ENCODE peak calls at places on chromosomes 4 and X, in seven cellular contexts. K is A549, U is WERI-Rb-1, Q is endothelial cell of umbilical vein, X is right lobe of liver, N is testis, B is fibroblast of lung. V is an unnamed sample.

GRCh38 chr4:40681600-40682297 is 52.1 kb upstream of the RBM47 start:
- DNase-seq in Q (no peak), K (no peak), X (no peak), N (no peak), U (peak; percentile 26), B (no peak), V (no peak)

GRCh38 chr4:127622923-127623754 is 9.6 kb upstream of the INTU start:
- DNase-seq in U (no peak), B (peak; percentile 40), N (peak; percentile 43), K (peak; percentile 71), Q (peak; percentile 57), X (peak; percentile 57), V (peak; percentile 34)

GRCh38 chr4:127632420-127633403 is at the start of gene INTU:
- DNase-seq in X (peak; percentile 94), B (peak; percentile 96), Q (peak; percentile 97), U (peak; percentile 96), N (peak; percentile 99), K (peak; percentile 91), V (peak; percentile 94)

GRCh38 chrX:70505451-70505841 is 60.8 kb downstream of the DLG3 start:
- DNase-seq in B (no peak), K (no peak), U (peak; percentile 44), X (no peak), N (no peak), Q (no peak), V (no peak)

GRCh38 chrX:18872621-18873020 is 111.3 kb downstream of the PHKA2 start:
- DNase-seq in Q (no peak), K (no peak), U (no peak), B (no peak), X (no peak), N (no peak), V (no peak)

GRCh38 chrX:134718329-134719317 is 60.4 kb upstream of the PLAC1 start:
- DNase-seq in B (peak; percentile 89), K (peak; percentile 95), N (no peak), Q (peak; percentile 94), U (peak; percentile 74), X (no peak), V (peak; percentile 14)

GRCh38 chr4:153393397-153393796 is 48.9 kb downstream of the MND1 start:
- DNase-seq in B (peak; percentile 79), K (peak; percentile 14), N (no peak), X (no peak), Q (no peak), U (no peak), V (no peak)

GRCh38 chr4:85953651-85954018 is 406.2 kb downstream of the MAPK10 start:
- DNase-seq in Q (peak; percentile 63), B (peak; percentile 51), U (no peak), N (no peak), K (peak; percentile 74), X (no peak), V (no peak)

GRCh38 chrX:24391843-24392242 is 31.4 kb downstream of the SUPT20HL1 start:
- DNase-seq in K (no peak), B (no peak), X (no peak), N (no peak), Q (no peak), U (no peak), V (peak; percentile 7)

GRCh38 chr4:168151313-168151712 is 59.0 kb downstream of the ANXA10 start:
- DNase-seq in N (no peak), B (no peak), X (no peak), U (no peak), K (no peak), Q (no peak), V (no peak)

GRCh38 chrX:94722578-94722977 is 1048.6 kb downstream of the FAM133A start:
- DNase-seq in K (no peak), Q (no peak), B (no peak), X (no peak), N (no peak), U (no peak), V (no peak)

GRCh38 chr4:138775485-138775884 is 240.1 kb upstream of the NOCT start:
- DNase-seq in X (no peak), U (no peak), Q (no peak), K (no peak), N (no peak), B (no peak), V (no peak)

GRCh38 chr4:107760281-107760947 is 40.4 kb upstream of the PAPSS1 start:
- DNase-seq in U (no peak), K (peak; percentile 47), Q (peak; percentile 55), N (no peak), B (peak; percentile 27), X (peak; percentile 73), V (peak; percentile 12)

GRCh38 chrX:30153881-30154260 is 61.5 kb upstream of the MAGEB2 start:
- DNase-seq in K (no peak), X (no peak), B (no peak), N (no peak), U (no peak), Q (no peak), V (no peak)

GRCh38 chr4:162681212-162681611 is 485.5 kb downstream of the NAF1 start:
- DNase-seq in U (no peak), Q (no peak), N (no peak), K (no peak), B (no peak), X (no peak), V (no peak)

GRCh38 chrX:41655101-41655500 is 33.7 kb upstream of the GPR34 start:
- DNase-seq in B (no peak), N (no peak), U (no peak), Q (no peak), X (no peak), K (no peak), V (no peak)

GRCh38 chr4:700587-701264 is 4.9 kb upstream of the PCGF3 start:
- DNase-seq in Q (no peak), U (no peak), X (no peak), N (no peak), B (no peak), K (no peak), V (no peak)

GRCh38 chr4:151207186-151207585 is 69.8 kb upstream of the PRSS48 start:
- DNase-seq in B (no peak), K (no peak), U (no peak), N (no peak), Q (peak; percentile 70), X (no peak), V (no peak)

GRCh38 chr4:176953021-176953420 is 160.3 kb upstream of the VEGFC start:
- DNase-seq in K (no peak), Q (no peak), N (no peak), X (no peak), B (no peak), U (no peak), V (no peak)

GRCh38 chrX:80755174-80755573 is 54.5 kb downstream of the BRWD3 start:
- DNase-seq in X (no peak), Q (no peak), K (no peak), B (no peak), N (no peak), U (no peak), V (no peak)

GRCh38 chrX:126064901-126065541 is 101.1 kb downstream of the DCAF12L2 start:
- DNase-seq in K (no peak), U (no peak), Q (no peak), N (no peak), X (peak; percentile 35), B (no peak), V (no peak)

GRCh38 chr4:73620115-73620792 is at the start of gene RASSF6:
- DNase-seq in X (peak; percentile 72), U (peak; percentile 66), B (no peak), Q (no peak), N (no peak), K (peak; percentile 65), V (no peak)

GRCh38 chrX:116379854-116380253 is 56.6 kb upstream of the SLC6A14 start:
- DNase-seq in U (no peak), X (no peak), N (no peak), Q (peak; percentile 0), B (peak; percentile 85), K (no peak), V (no peak)

GRCh38 chrX:36908801-36909403 is 99.3 kb upstream of the FAM47C start:
- DNase-seq in X (no peak), Q (peak; percentile 19), B (peak; percentile 42), N (no peak), U (no peak), K (peak; percentile 41), V (no peak)
- TF ChIP-seq CTCF in X (peak; percentile 73), Q (peak; percentile 20), B (peak; percentile 39), N (no peak), U (peak; percentile 8), K (peak; percentile 61), V (peak; percentile 31)

GRCh38 chr4:98627477-98627876 is 30.9 kb downstream of the TSPAN5 start:
- DNase-seq in U (no peak), B (peak; percentile 60), X (no peak), Q (no peak), K (no peak), N (no peak), V (no peak)
- H3K27ac ChIP-seq in U (no peak overlapping the region), B (peak overlapping the region; percentile 56), X (no peak overlapping the region), Q (peak overlapping the region; percentile 74), K (no peak overlapping the region), N (peak overlapping the region; percentile 68), V (no peak overlapping the region)

DNA sequence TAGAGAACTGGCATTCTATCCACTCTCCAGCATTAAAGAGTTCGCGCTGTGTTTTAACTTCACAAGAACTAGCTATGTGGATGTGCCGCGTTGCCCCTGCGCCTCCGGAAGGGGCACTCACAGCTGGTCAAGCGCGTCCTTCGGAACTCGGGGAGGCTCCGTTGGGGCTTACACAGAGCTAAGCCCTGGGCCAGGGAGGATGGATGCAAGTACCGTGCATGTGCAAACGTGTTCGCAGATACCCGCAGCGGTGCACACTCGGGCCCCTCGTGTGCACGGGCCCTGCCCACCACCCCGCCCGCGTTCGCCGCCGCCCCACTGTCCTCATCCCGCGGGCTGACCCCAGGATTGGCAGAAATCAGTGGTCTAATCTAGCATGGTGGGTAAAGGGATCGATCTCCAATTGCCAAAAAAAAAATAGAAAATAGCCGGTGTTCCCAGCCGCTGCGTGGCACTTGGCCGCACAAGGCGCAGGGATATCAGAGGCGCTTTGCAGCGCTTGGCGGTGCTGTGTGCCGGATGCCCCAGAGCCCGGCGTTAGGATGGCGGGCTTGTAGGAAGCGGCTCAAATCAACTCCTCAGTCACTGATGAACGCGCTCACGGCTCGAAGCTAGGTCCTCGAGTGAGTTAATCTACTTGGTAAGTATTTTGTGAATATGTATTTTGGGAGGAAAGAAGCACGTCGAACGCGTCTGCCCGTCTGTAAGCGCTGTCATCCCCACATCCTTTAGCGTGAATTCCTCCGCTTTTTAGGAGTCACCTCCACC is 988 bp upstream of the PCDH10 start:
- DNase-seq in N (peak; percentile 48), B (peak; percentile 73), K (peak; percentile 58), X (no peak), U (peak; percentile 65), Q (peak; percentile 79), V (peak; percentile 15)
- TF ChIP-seq CTCF in N (no peak), B (peak; percentile 24), K (no peak), X (no peak), U (peak; percentile 51), Q (no peak), V (no peak)

DNA sequence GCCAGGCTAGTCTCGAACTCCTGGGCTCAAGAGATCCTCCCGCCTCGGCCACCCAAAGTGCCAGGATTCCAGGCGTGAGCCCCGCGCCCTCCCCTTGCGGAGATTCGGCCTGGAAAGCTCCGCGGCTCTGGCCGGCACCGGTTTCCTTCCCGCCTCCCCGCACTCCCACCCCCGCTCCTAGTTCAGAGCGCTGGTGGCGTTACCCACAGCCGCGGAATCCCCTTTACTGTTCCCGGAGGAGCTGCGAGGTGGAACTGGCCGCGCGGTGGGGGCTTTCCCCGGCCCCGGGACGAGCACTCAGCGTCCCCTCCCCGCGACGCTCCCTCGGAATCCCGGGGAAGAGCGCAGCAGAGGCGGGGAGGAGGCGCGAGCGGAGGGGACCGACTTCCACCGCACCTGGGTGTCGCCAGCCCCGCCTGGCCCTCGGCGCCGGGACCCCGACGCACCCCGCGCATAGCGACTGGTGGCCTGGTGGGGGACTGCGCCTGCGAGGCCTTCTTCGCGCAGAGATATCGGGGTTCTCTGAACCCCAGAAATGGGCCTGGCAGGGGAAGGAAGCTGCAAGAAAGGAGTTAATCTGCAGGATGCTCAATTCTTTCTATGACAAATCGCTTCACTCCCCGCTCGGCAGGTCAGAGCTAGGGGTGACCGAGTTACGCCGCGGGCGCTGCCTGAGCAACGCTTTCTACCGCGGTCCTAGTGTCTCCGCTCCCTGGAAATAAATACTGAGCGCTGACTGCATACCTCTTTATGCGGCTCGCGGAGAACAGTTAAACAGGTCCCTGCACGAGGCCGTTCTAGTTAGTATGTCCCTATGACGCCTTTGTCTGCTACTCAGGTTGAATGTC is 14.6 kb upstream of the SLC25A4 start:
- DNase-seq in U (no peak), Q (peak; percentile 18), K (peak; percentile 24), N (peak; percentile 62), X (no peak), B (no peak), V (peak; percentile 43)
- H3K27ac ChIP-seq in U (no peak overlapping the region), Q (no peak overlapping the region), K (peak overlapping the region; percentile 38), N (peak overlapping the region; percentile 83), X (no peak overlapping the region), B (no peak overlapping the region), V (peak overlapping the region; percentile 75)